ENCODE peak calls at places on chromosomes 12 and 14, in six cellular contexts. W, O, Y, J, P and E are unnamed samples.
A peak's percentile ranks its signal among the peaks of the same experiment; 100 is the strongest.

GRCh38 chr12:130137141-130138018 is 24.9 kb upstream of the FZD10 start:
- DNase-seq in W (no peak), O (no peak), Y (peak; percentile 54), J (no peak), P (no peak), E (no peak)

GRCh38 chr12:74964390-74964789 is 245.2 kb downstream of the KCNC2 start:
- DNase-seq in W (no peak), O (no peak), Y (no peak), J (no peak), P (no peak), E (no peak)

GRCh38 chr12:131370791-131371579 is 339.9 kb upstream of the SFSWAP start:
- DNase-seq in W (no peak), O (no peak), Y (no peak), J (no peak), P (no peak), E (no peak)

GRCh38 chr12:57214398-57214781 is 2.2 kb upstream of the NXPH4 start:
- DNase-seq in W (peak; percentile 69), O (no peak), Y (peak; percentile 36), J (peak; percentile 71), P (no peak), E (peak; percentile 48)

GRCh38 chr12:108602961-108603704 is 5.2 kb upstream of the TMEM119 start:
- DNase-seq in W (no peak), O (no peak), Y (no peak), J (no peak), P (no peak), E (no peak)

GRCh38 chr12:53059434-53060063 is 9.7 kb downstream of the TNS2 start:
- DNase-seq in W (no peak), O (no peak), Y (no peak), J (no peak), P (no peak), E (no peak)

GRCh38 chr12:58441483-58441882 is 478.8 kb downstream of the LRIG3 start:
- DNase-seq in W (no peak), O (no peak), Y (no peak), J (no peak), P (no peak), E (no peak)

GRCh38 chr14:74950795-74951442 is 4.5 kb downstream of the PGF start:
- DNase-seq in W (no peak), O (no peak), Y (no peak), J (no peak), P (no peak), E (no peak)

GRCh38 chr14:26773906-26774593 is 176.2 kb upstream of the NOVA1 start:
- DNase-seq in W (no peak), O (no peak), Y (no peak), J (no peak), P (no peak), E (no peak)

GRCh38 chr12:109734219-109735000 is 20.8 kb downstream of the FAM222A start:
- DNase-seq in W (no peak), O (no peak), Y (no peak), J (peak; percentile 68), P (no peak), E (no peak)

GRCh38 chr12:80620281-80620680 is 87.2 kb upstream of the MYF6 start:
- DNase-seq in W (no peak), O (no peak), Y (no peak), J (no peak), P (no peak), E (no peak)